ENCODE peak calls at places on chromosomes 3 and 15, in five cellular contexts. One of them, this sample, is unnamed. For H3K4me1 and H3K27me3, the result is how much of the 10 kb centered on the place peaks cover.

GRCh38 chr3:24508423-24508839 is 13.8 kb upstream of the THRB start:
- DNase-seq in osteoblast: no peak
- DNase-seq in PC-9: peak
- DNase-seq in effector memory CD4-positive, alpha-beta T cell: no peak
- DNase-seq in psoas muscle: no peak
- DNase-seq in this sample: no peak

GRCh38 chr15:50256188-50257041 is 9.1 kb downstream of the HDC start:
- DNase-seq in osteoblast: peak
- DNase-seq in effector memory CD4-positive, alpha-beta T cell: no peak
- DNase-seq in PC-9: peak
- DNase-seq in psoas muscle: no peak
- DNase-seq in this sample: no peak

GRCh38 chr3:180617049-180617448 is 15.1 kb downstream of the TTC14 start:
- DNase-seq in PC-9: no peak
- DNase-seq in effector memory CD4-positive, alpha-beta T cell: no peak
- DNase-seq in osteoblast: no peak
- DNase-seq in psoas muscle: no peak
- DNase-seq in this sample: no peak

GRCh38 chr15:89462198-89462912 is 34.0 kb downstream of the RHCG start:
- DNase-seq in psoas muscle: no peak
- DNase-seq in PC-9: no peak
- DNase-seq in effector memory CD4-positive, alpha-beta T cell: no peak
- DNase-seq in osteoblast: no peak
- DNase-seq in this sample: no peak

GRCh38 chr3:151171145-151171544 is 31.9 kb downstream of the GPR171 start:
- DNase-seq in PC-9: no peak
- DNase-seq in psoas muscle: no peak
- DNase-seq in effector memory CD4-positive, alpha-beta T cell: no peak
- DNase-seq in osteoblast: no peak
- DNase-seq in this sample: no peak

GRCh38 chr3:134858516-134859035 is 63.5 kb downstream of the EPHB1 start:
- DNase-seq in effector memory CD4-positive, alpha-beta T cell: no peak
- DNase-seq in PC-9: no peak
- DNase-seq in psoas muscle: no peak
- DNase-seq in osteoblast: no peak
- DNase-seq in this sample: peak

GRCh38 chr3:187678869-187679268 is 8.7 kb upstream of the SST start:
- DNase-seq in PC-9: no peak
- DNase-seq in psoas muscle: no peak
- DNase-seq in effector memory CD4-positive, alpha-beta T cell: no peak
- DNase-seq in osteoblast: no peak
- DNase-seq in this sample: no peak

GRCh38 chr3:24259901-24260512 is 234.6 kb downstream of the THRB start:
- DNase-seq in PC-9: no peak
- DNase-seq in effector memory CD4-positive, alpha-beta T cell: no peak
- DNase-seq in osteoblast: peak
- DNase-seq in psoas muscle: peak
- DNase-seq in this sample: no peak

GRCh38 chr3:59502806-59503205 is 453.0 kb upstream of the CFAP20DC start:
- DNase-seq in PC-9: no peak
- DNase-seq in psoas muscle: no peak
- DNase-seq in effector memory CD4-positive, alpha-beta T cell: no peak
- DNase-seq in osteoblast: peak
- DNase-seq in this sample: no peak

GRCh38 chr3:48727511-48727910 is 10.5 kb upstream of the IP6K2 start:
- DNase-seq in PC-9: peak
- DNase-seq in osteoblast: no peak
- DNase-seq in psoas muscle: no peak
- DNase-seq in effector memory CD4-positive, alpha-beta T cell: no peak
- DNase-seq in this sample: no peak

GRCh38 chr15:73800662-73801345 is 47.7 kb upstream of the INSYN1 start:
- DNase-seq in osteoblast: peak
- DNase-seq in psoas muscle: peak
- DNase-seq in effector memory CD4-positive, alpha-beta T cell: no peak
- DNase-seq in PC-9: no peak
- DNase-seq in this sample: no peak

GRCh38 chr3:188286087-188286513 is 132.1 kb downstream of the LPP start:
- DNase-seq in effector memory CD4-positive, alpha-beta T cell: no peak
- DNase-seq in osteoblast: peak
- DNase-seq in psoas muscle: peak
- DNase-seq in PC-9: peak
- DNase-seq in this sample: peak

GRCh38 chr3:104279617-104280016 is 1087.1 kb upstream of the ALCAM start:
- DNase-seq in osteoblast: peak
- DNase-seq in psoas muscle: no peak
- DNase-seq in PC-9: no peak
- DNase-seq in effector memory CD4-positive, alpha-beta T cell: no peak
- DNase-seq in this sample: no peak

GRCh38 chr3:161348791-161349400 is 22.4 kb downstream of the SPTSSB start:
- DNase-seq in psoas muscle: no peak
- DNase-seq in effector memory CD4-positive, alpha-beta T cell: no peak
- DNase-seq in PC-9: no peak
- DNase-seq in osteoblast: no peak
- DNase-seq in this sample: no peak

GRCh38 chr15:74402873-74403589 is 30.7 kb downstream of the SEMA7A start:
- DNase-seq in PC-9: no peak
- DNase-seq in effector memory CD4-positive, alpha-beta T cell: no peak
- DNase-seq in psoas muscle: no peak
- DNase-seq in osteoblast: peak
- DNase-seq in this sample: no peak

GRCh38 chr3:64902991-64903390 is 215.2 kb upstream of the ADAMTS9 start:
- DNase-seq in PC-9: no peak
- DNase-seq in effector memory CD4-positive, alpha-beta T cell: no peak
- DNase-seq in osteoblast: no peak
- DNase-seq in psoas muscle: no peak
- DNase-seq in this sample: no peak

GRCh38 chr15:25180606-25181289 is 226.0 kb downstream of the SNRPN start:
- DNase-seq in psoas muscle: no peak
- DNase-seq in osteoblast: peak
- DNase-seq in PC-9: no peak
- DNase-seq in effector memory CD4-positive, alpha-beta T cell: no peak
- DNase-seq in this sample: peak

GRCh38 chr3:136960838-136961836 is 3.4 kb downstream of the IL20RB start:
- DNase-seq in osteoblast: no peak
- DNase-seq in psoas muscle: no peak
- DNase-seq in effector memory CD4-positive, alpha-beta T cell: no peak
- DNase-seq in PC-9: peak
- DNase-seq in this sample: no peak

GRCh38 chr15:57680021-57680420 is 26.5 kb upstream of the POLR2M start:
- DNase-seq in PC-9: peak
- DNase-seq in osteoblast: peak
- DNase-seq in psoas muscle: no peak
- DNase-seq in effector memory CD4-positive, alpha-beta T cell: no peak
- DNase-seq in this sample: no peak

DNA sequence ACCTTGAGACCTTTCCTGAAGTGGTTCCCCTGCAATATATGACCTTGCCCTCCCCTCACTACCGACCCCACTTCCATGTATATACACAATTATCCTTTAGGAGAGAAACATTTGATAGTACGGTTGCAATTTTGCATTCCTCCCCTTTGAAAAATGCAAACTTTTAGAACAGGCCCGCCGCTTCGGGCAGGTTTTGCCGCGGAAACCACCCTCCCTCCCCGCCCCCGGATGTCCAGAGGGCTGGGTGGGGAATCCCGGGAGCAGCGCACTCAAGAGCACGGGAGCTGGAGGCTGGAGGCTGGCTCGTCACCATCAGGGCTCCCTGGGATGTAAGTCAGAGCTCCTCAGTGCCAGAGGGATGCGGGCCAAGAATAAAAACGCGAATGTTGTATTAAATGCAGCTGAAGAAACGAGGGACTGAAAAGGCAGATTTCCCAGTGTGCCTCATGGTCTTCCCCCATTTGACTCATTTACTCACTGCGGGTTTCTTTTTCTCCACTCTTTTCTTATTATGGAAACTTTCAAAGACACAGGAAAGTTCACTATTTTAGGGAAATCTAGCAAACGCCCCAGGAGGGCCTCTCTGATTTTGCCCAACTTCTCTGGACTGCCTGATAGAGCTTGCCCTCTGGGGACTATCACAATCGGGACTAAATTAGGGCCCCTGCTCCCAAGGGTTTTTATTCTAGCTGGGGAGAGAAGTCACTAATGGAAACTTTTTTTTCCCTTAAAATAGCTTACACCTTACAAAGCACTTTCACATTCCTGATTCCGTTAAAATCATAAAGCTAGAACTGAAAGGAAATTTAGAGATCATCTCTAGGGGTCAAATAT is 2.9 kb upstream of the USP3 start:
- DNase-seq in effector memory CD4-positive, alpha-beta T cell: peak
- DNase-seq in osteoblast: peak
- DNase-seq in psoas muscle: peak
- DNase-seq in PC-9: peak
- DNase-seq in this sample: peak
- H3K4me1 ChIP-seq in effector memory CD4-positive, alpha-beta T cell: half or more
- H3K4me1 ChIP-seq in osteoblast: under half
- H3K4me1 ChIP-seq in psoas muscle: under half
- H3K4me1 ChIP-seq in PC-9: under half
- H3K4me1 ChIP-seq in this sample: under half

DNA sequence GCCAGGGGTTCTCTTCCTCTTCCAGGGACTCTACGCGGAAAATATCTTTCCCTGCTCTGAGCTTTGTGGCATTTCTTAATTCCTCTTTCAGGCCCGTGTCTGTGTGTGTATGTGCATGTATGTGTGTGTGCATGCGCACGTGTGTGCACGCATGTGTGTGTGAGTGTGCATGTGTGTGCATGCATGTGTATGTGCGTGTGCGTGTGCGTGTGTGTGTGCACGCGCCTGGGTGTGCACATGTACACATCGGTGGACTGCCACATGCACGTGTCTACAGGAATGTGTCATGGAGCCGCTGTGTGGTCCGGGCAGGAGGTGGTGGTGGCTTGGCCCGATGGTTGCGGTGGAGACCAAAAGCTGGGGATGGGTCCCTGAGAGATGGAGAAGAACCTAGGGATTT is 133.0 kb downstream of the FBLN2 start:
- DNase-seq in PC-9: no peak
- DNase-seq in effector memory CD4-positive, alpha-beta T cell: no peak
- DNase-seq in psoas muscle: no peak
- DNase-seq in osteoblast: no peak
- DNase-seq in this sample: no peak
- H3K27me3 ChIP-seq in PC-9: half or more
- H3K27me3 ChIP-seq in effector memory CD4-positive, alpha-beta T cell: under half
- H3K27me3 ChIP-seq in psoas muscle: under half
- H3K27me3 ChIP-seq in osteoblast: under half
- H3K27me3 ChIP-seq in this sample: under half

GRCh38 chr15:71776304-71776703 is 34.0 kb upstream of the NR2E3 start:
- DNase-seq in osteoblast: no peak
- DNase-seq in effector memory CD4-positive, alpha-beta T cell: no peak
- DNase-seq in psoas muscle: no peak
- DNase-seq in PC-9: no peak
- DNase-seq in this sample: no peak

GRCh38 chr15:71768184-71768583 is 42.2 kb upstream of the NR2E3 start:
- DNase-seq in psoas muscle: no peak
- DNase-seq in effector memory CD4-positive, alpha-beta T cell: no peak
- DNase-seq in osteoblast: no peak
- DNase-seq in PC-9: no peak
- DNase-seq in this sample: no peak

GRCh38 chr15:71775857-71776256 is 34.5 kb upstream of the NR2E3 start:
- DNase-seq in PC-9: no peak
- DNase-seq in psoas muscle: no peak
- DNase-seq in osteoblast: no peak
- DNase-seq in effector memory CD4-positive, alpha-beta T cell: no peak
- DNase-seq in this sample: no peak

GRCh38 chr15:71777216-71777943 is 33.0 kb upstream of the NR2E3 start:
- DNase-seq in psoas muscle: no peak
- DNase-seq in osteoblast: no peak
- DNase-seq in effector memory CD4-positive, alpha-beta T cell: no peak
- DNase-seq in PC-9: no peak
- DNase-seq in this sample: no peak

DNA sequence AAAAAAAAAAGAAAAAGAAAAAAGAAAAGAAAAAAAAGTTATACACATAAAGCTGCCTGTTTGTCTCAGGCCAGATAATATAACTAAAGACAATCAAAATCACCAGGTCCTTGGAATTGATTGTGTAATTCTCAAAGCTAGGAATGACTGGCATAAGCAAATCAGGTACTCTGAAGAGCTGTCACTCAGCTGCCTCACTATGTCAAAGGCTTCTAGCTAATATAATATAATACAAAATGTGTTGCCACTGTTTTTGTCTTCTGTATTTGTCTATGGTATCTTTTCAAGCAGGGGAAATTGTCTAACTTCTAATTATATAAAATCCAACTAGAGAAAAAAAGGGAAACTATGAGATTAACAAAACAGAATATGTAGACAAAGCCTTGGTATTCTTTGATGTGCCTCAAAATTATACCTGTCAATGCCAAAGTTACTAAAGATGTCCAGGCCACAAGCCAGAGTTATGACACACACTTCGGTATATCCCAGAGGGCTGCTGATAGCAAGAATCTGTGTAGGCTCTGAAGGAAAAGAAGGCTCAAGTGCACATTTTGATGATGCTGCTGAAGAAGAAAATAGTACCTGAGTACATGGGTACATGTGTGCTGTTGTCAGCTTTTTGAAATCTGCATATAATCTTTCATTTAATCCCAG is 37.0 kb upstream of the NR2E3 start:
- DNase-seq in osteoblast: no peak
- DNase-seq in PC-9: no peak
- DNase-seq in psoas muscle: no peak
- DNase-seq in effector memory CD4-positive, alpha-beta T cell: no peak
- DNase-seq in this sample: no peak
- H3K4me1 ChIP-seq in osteoblast: under half
- H3K4me1 ChIP-seq in PC-9: under half
- H3K4me1 ChIP-seq in psoas muscle: under half
- H3K4me1 ChIP-seq in effector memory CD4-positive, alpha-beta T cell: under half
- H3K4me1 ChIP-seq in this sample: under half

DNA sequence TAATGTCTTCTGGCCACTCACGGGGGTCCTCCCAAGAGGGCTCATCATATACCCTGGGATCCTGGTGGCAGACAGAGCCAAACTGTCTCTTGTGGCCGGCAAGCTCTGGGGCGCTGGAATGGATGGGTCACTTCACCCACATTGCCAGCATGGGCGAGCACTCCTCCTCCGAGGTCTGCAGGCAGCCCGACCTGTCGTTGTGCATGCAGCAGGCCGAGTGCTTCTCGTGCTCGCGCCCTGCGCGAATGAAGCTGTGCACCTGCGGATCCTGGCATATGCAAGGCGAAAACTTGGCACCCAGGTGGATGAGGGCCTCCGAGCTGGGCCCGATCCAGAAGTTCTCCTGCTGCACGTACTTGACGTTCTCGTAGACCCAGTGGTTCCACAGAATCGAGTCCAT is 33.6 kb upstream of the GRIP2 start:
- DNase-seq in effector memory CD4-positive, alpha-beta T cell: no peak
- DNase-seq in PC-9: no peak
- DNase-seq in osteoblast: no peak
- DNase-seq in psoas muscle: no peak
- DNase-seq in this sample: no peak
- H3K27me3 ChIP-seq in effector memory CD4-positive, alpha-beta T cell: under half
- H3K27me3 ChIP-seq in PC-9: half or more
- H3K27me3 ChIP-seq in osteoblast: under half
- H3K27me3 ChIP-seq in psoas muscle: under half
- H3K27me3 ChIP-seq in this sample: under half

DNA sequence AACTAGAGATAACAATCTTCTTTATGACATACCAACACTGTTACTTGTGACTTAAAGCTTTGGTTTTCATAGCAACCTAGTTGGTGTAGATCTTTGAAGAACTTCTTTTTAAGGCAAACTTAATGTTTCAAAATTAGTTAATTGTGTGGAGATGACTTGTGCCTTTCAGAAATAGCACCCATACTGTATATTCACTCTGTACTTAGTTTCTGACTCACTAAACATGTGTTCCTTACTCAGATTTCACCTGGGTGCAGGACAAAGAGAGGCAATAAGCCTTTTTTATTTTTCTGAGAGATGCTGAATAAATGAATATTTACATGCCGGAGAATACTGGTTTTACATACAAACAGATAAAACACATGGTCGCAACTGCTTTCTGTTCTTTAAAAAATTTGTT is 44.8 kb downstream of the SLC25A26 start:
- DNase-seq in PC-9: no peak
- DNase-seq in effector memory CD4-positive, alpha-beta T cell: no peak
- DNase-seq in osteoblast: no peak
- DNase-seq in psoas muscle: no peak
- DNase-seq in this sample: no peak
- H3K4me1 ChIP-seq in PC-9: under half
- H3K4me1 ChIP-seq in effector memory CD4-positive, alpha-beta T cell: under half
- H3K4me1 ChIP-seq in osteoblast: under half
- H3K4me1 ChIP-seq in psoas muscle: under half
- H3K4me1 ChIP-seq in this sample: under half